ENCODE peak calls at places on chromosomes 7 and 10, in eight cellular contexts. One of them, this sample, is unnamed. For H3K27me3, the result is how much of the 10 kb centered on the place peaks cover.

GRCh38 chr10:12659706-12660105 is 310.4 kb downstream of the CAMK1D start:
- DNase-seq in Panc1: no peak
- DNase-seq in cardiac muscle cell: no peak
- DNase-seq in sigmoid colon: no peak
- DNase-seq in transverse colon: no peak
- DNase-seq in heart right ventricle: no peak
- DNase-seq in neuronal stem cell: no peak
- DNase-seq in colonic mucosa: no peak
- DNase-seq in this sample: no peak

GRCh38 chr7:144834516-144835165 is 1.2 kb downstream of the TPK1 start:
- DNase-seq in Panc1: no peak
- DNase-seq in cardiac muscle cell: no peak
- DNase-seq in sigmoid colon: peak
- DNase-seq in transverse colon: peak
- DNase-seq in heart right ventricle: peak
- DNase-seq in neuronal stem cell: no peak
- DNase-seq in colonic mucosa: peak
- DNase-seq in this sample: peak

GRCh38 chr7:13197501-13197900 is 510.1 kb downstream of the ARL4A start:
- DNase-seq in Panc1: no peak
- DNase-seq in cardiac muscle cell: no peak
- DNase-seq in sigmoid colon: no peak
- DNase-seq in transverse colon: no peak
- DNase-seq in heart right ventricle: no peak
- DNase-seq in neuronal stem cell: no peak
- DNase-seq in colonic mucosa: no peak
- DNase-seq in this sample: no peak

GRCh38 chr10:43160919-43161251 is 22.6 kb downstream of the CSGALNACT2 start:
- DNase-seq in Panc1: no peak
- DNase-seq in cardiac muscle cell: no peak
- DNase-seq in sigmoid colon: no peak
- DNase-seq in transverse colon: no peak
- DNase-seq in heart right ventricle: no peak
- DNase-seq in neuronal stem cell: no peak
- DNase-seq in colonic mucosa: no peak
- DNase-seq in this sample: no peak

GRCh38 chr10:48501806-48502771 is 102.8 kb downstream of the ARHGAP22 start:
- DNase-seq in Panc1: no peak
- DNase-seq in cardiac muscle cell: peak
- DNase-seq in sigmoid colon: peak
- DNase-seq in transverse colon: no peak
- DNase-seq in heart right ventricle: no peak
- DNase-seq in neuronal stem cell: no peak
- DNase-seq in colonic mucosa: peak
- DNase-seq in this sample: no peak

GRCh38 chr7:51366172-51366728 is 49.6 kb upstream of the COBL start:
- DNase-seq in Panc1: no peak
- DNase-seq in cardiac muscle cell: no peak
- DNase-seq in sigmoid colon: no peak
- DNase-seq in transverse colon: no peak
- DNase-seq in heart right ventricle: no peak
- DNase-seq in neuronal stem cell: no peak
- DNase-seq in colonic mucosa: no peak
- DNase-seq in this sample: no peak

GRCh38 chr7:131052285-131052942 is 275.3 kb upstream of the MKLN1 start:
- DNase-seq in Panc1: no peak
- DNase-seq in cardiac muscle cell: no peak
- DNase-seq in sigmoid colon: no peak
- DNase-seq in transverse colon: no peak
- DNase-seq in heart right ventricle: no peak
- DNase-seq in neuronal stem cell: no peak
- DNase-seq in colonic mucosa: no peak
- DNase-seq in this sample: no peak

GRCh38 chr10:30433286-30433778 is 652 bp upstream of the MAP3K8 start:
- DNase-seq in Panc1: no peak
- DNase-seq in cardiac muscle cell: peak
- DNase-seq in sigmoid colon: peak
- DNase-seq in transverse colon: peak
- DNase-seq in heart right ventricle: peak
- DNase-seq in neuronal stem cell: peak
- DNase-seq in colonic mucosa: peak
- DNase-seq in this sample: peak

GRCh38 chr10:46312953-46313352 is 26.2 kb downstream of the ANTXRL start:
- DNase-seq in Panc1: no peak
- DNase-seq in cardiac muscle cell: no peak
- DNase-seq in sigmoid colon: peak
- DNase-seq in transverse colon: no peak
- DNase-seq in heart right ventricle: no peak
- DNase-seq in neuronal stem cell: no peak
- DNase-seq in colonic mucosa: no peak
- DNase-seq in this sample: no peak

GRCh38 chr7:66281678-66282593 is 76.8 kb downstream of the TPST1 start:
- DNase-seq in Panc1: no peak
- DNase-seq in cardiac muscle cell: no peak
- DNase-seq in sigmoid colon: peak
- DNase-seq in transverse colon: no peak
- DNase-seq in heart right ventricle: peak
- DNase-seq in neuronal stem cell: no peak
- DNase-seq in colonic mucosa: no peak
- DNase-seq in this sample: peak

GRCh38 chr7:54967384-54967783 is 51.4 kb upstream of the EGFR start:
- DNase-seq in Panc1: peak
- DNase-seq in cardiac muscle cell: no peak
- DNase-seq in sigmoid colon: no peak
- DNase-seq in transverse colon: no peak
- DNase-seq in heart right ventricle: no peak
- DNase-seq in neuronal stem cell: no peak
- DNase-seq in colonic mucosa: no peak
- DNase-seq in this sample: no peak

GRCh38 chr10:25175527-25176420 is 973 bp downstream of the GPR158 start:
- DNase-seq in Panc1: no peak
- DNase-seq in cardiac muscle cell: peak
- DNase-seq in sigmoid colon: no peak
- DNase-seq in transverse colon: peak
- DNase-seq in heart right ventricle: no peak
- DNase-seq in neuronal stem cell: peak
- DNase-seq in colonic mucosa: no peak
- DNase-seq in this sample: no peak

GRCh38 chr10:77431209-77431611 is 206.4 kb downstream of the KCNMA1 start:
- DNase-seq in Panc1: no peak
- DNase-seq in cardiac muscle cell: no peak
- DNase-seq in sigmoid colon: no peak
- DNase-seq in transverse colon: no peak
- DNase-seq in heart right ventricle: no peak
- DNase-seq in neuronal stem cell: no peak
- DNase-seq in colonic mucosa: no peak
- DNase-seq in this sample: no peak

GRCh38 chr7:82209200-82209599 is 234.4 kb downstream of the CACNA2D1 start:
- DNase-seq in Panc1: no peak
- DNase-seq in cardiac muscle cell: no peak
- DNase-seq in sigmoid colon: no peak
- DNase-seq in transverse colon: no peak
- DNase-seq in heart right ventricle: no peak
- DNase-seq in neuronal stem cell: no peak
- DNase-seq in colonic mucosa: no peak
- DNase-seq in this sample: no peak

GRCh38 chr7:31137234-31137633 is 85.1 kb downstream of the ADCYAP1R1 start:
- DNase-seq in Panc1: no peak
- DNase-seq in cardiac muscle cell: no peak
- DNase-seq in sigmoid colon: no peak
- DNase-seq in transverse colon: no peak
- DNase-seq in heart right ventricle: no peak
- DNase-seq in neuronal stem cell: no peak
- DNase-seq in colonic mucosa: no peak
- DNase-seq in this sample: no peak

GRCh38 chr7:11551470-11551869 is 280.5 kb downstream of the THSD7A start:
- DNase-seq in Panc1: no peak
- DNase-seq in cardiac muscle cell: no peak
- DNase-seq in sigmoid colon: no peak
- DNase-seq in transverse colon: no peak
- DNase-seq in heart right ventricle: no peak
- DNase-seq in neuronal stem cell: no peak
- DNase-seq in colonic mucosa: no peak
- DNase-seq in this sample: no peak
- H3K4me3 ChIP-seq in Panc1: no peak
- H3K4me3 ChIP-seq in cardiac muscle cell: no peak
- H3K4me3 ChIP-seq in sigmoid colon: no peak
- H3K4me3 ChIP-seq in transverse colon: no peak
- H3K4me3 ChIP-seq in heart right ventricle: no peak
- H3K4me3 ChIP-seq in neuronal stem cell: no peak
- H3K4me3 ChIP-seq in colonic mucosa: no peak
- H3K4me3 ChIP-seq in this sample: no peak

GRCh38 chr7:151260471-151260870 is 12.0 kb upstream of the SMARCD3 start:
- DNase-seq in Panc1: no peak
- DNase-seq in cardiac muscle cell: no peak
- DNase-seq in sigmoid colon: no peak
- DNase-seq in transverse colon: no peak
- DNase-seq in heart right ventricle: no peak
- DNase-seq in neuronal stem cell: no peak
- DNase-seq in colonic mucosa: no peak
- DNase-seq in this sample: no peak

GRCh38 chr7:151264615-151265014 is 16.1 kb upstream of the SMARCD3 start:
- DNase-seq in Panc1: no peak
- DNase-seq in cardiac muscle cell: no peak
- DNase-seq in sigmoid colon: peak
- DNase-seq in transverse colon: no peak
- DNase-seq in heart right ventricle: no peak
- DNase-seq in neuronal stem cell: no peak
- DNase-seq in colonic mucosa: no peak
- DNase-seq in this sample: no peak

GRCh38 chr7:151257990-151258389 is 9.5 kb upstream of the SMARCD3 start:
- DNase-seq in Panc1: no peak
- DNase-seq in cardiac muscle cell: no peak
- DNase-seq in sigmoid colon: no peak
- DNase-seq in transverse colon: no peak
- DNase-seq in heart right ventricle: no peak
- DNase-seq in neuronal stem cell: no peak
- DNase-seq in colonic mucosa: no peak
- DNase-seq in this sample: no peak

GRCh38 chr7:151261534-151261933 is 13.0 kb upstream of the SMARCD3 start:
- DNase-seq in Panc1: no peak
- DNase-seq in cardiac muscle cell: no peak
- DNase-seq in sigmoid colon: no peak
- DNase-seq in transverse colon: no peak
- DNase-seq in heart right ventricle: no peak
- DNase-seq in neuronal stem cell: no peak
- DNase-seq in colonic mucosa: no peak
- DNase-seq in this sample: peak

DNA sequence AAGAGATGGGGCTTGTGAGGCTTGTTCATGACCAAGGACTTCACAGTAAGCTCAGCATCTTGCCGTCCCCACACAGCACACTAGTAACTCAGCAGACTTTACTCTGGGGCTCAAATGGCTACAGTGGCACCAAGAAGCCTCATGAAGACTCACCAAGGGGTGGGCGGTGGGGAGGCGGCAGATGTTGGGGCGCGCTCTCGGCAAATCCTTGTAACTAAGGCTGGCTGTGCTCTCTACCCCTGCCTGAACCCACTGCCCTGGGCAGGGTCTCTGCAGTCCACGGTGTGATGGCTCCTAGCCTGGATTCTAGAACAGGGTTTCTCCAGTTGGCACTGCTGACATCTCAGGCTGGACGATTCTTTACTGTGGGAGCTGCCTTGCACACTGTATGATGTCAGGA is 12.4 kb upstream of the SMARCD3 start:
- DNase-seq in Panc1: no peak
- DNase-seq in cardiac muscle cell: no peak
- DNase-seq in sigmoid colon: no peak
- DNase-seq in transverse colon: no peak
- DNase-seq in heart right ventricle: no peak
- DNase-seq in neuronal stem cell: no peak
- DNase-seq in colonic mucosa: no peak
- DNase-seq in this sample: no peak
- H3K27me3 ChIP-seq in Panc1: under half
- H3K27me3 ChIP-seq in cardiac muscle cell: under half
- H3K27me3 ChIP-seq in sigmoid colon: under half
- H3K27me3 ChIP-seq in transverse colon: under half
- H3K27me3 ChIP-seq in heart right ventricle: under half
- H3K27me3 ChIP-seq in neuronal stem cell: under half
- H3K27me3 ChIP-seq in colonic mucosa: under half
- H3K27me3 ChIP-seq in this sample: under half

DNA sequence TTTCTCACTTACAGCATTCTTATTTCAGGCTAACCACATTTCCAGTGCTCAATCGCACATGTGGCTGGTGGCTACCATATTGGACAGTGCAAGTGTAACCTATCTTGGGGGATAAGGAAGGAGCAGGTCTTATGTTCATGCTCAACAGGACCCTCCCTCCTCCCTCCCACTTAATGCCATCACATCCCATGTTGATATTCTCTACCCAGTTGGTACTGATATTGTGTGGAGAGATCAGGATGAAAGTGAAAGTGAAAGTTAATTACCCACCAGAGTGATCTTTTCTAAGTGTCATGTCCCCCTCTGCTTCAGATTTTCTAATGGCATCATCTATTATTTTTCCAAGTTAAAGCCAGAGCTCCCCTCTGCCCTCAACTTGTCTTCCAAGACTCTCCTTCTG is 91.6 kb downstream of the BMPER start:
- DNase-seq in Panc1: no peak
- DNase-seq in cardiac muscle cell: no peak
- DNase-seq in sigmoid colon: no peak
- DNase-seq in transverse colon: no peak
- DNase-seq in heart right ventricle: no peak
- DNase-seq in neuronal stem cell: no peak
- DNase-seq in colonic mucosa: no peak
- DNase-seq in this sample: no peak
- H3K4me3 ChIP-seq in Panc1: no peak
- H3K4me3 ChIP-seq in cardiac muscle cell: no peak
- H3K4me3 ChIP-seq in sigmoid colon: no peak
- H3K4me3 ChIP-seq in transverse colon: no peak
- H3K4me3 ChIP-seq in heart right ventricle: no peak
- H3K4me3 ChIP-seq in neuronal stem cell: no peak
- H3K4me3 ChIP-seq in colonic mucosa: no peak
- H3K4me3 ChIP-seq in this sample: no peak

GRCh38 chr7:106959753-106960152 is 84.8 kb upstream of the PRKAR2B start:
- DNase-seq in Panc1: no peak
- DNase-seq in cardiac muscle cell: peak
- DNase-seq in sigmoid colon: no peak
- DNase-seq in transverse colon: no peak
- DNase-seq in heart right ventricle: no peak
- DNase-seq in neuronal stem cell: no peak
- DNase-seq in colonic mucosa: no peak
- DNase-seq in this sample: peak

GRCh38 chr7:106957766-106958165 is 86.7 kb upstream of the PRKAR2B start:
- DNase-seq in Panc1: no peak
- DNase-seq in cardiac muscle cell: no peak
- DNase-seq in sigmoid colon: no peak
- DNase-seq in transverse colon: no peak
- DNase-seq in heart right ventricle: peak
- DNase-seq in neuronal stem cell: no peak
- DNase-seq in colonic mucosa: no peak
- DNase-seq in this sample: peak

GRCh38 chr7:106964455-106964854 is 80.0 kb upstream of the PRKAR2B start:
- DNase-seq in Panc1: no peak
- DNase-seq in cardiac muscle cell: no peak
- DNase-seq in sigmoid colon: no peak
- DNase-seq in transverse colon: no peak
- DNase-seq in heart right ventricle: no peak
- DNase-seq in neuronal stem cell: no peak
- DNase-seq in colonic mucosa: no peak
- DNase-seq in this sample: no peak

GRCh38 chr7:106966121-106966520 is 78.4 kb upstream of the PRKAR2B start:
- DNase-seq in Panc1: no peak
- DNase-seq in cardiac muscle cell: no peak
- DNase-seq in sigmoid colon: no peak
- DNase-seq in transverse colon: no peak
- DNase-seq in heart right ventricle: no peak
- DNase-seq in neuronal stem cell: no peak
- DNase-seq in colonic mucosa: no peak
- DNase-seq in this sample: no peak

GRCh38 chr7:106962751-106963150 is 81.8 kb upstream of the PRKAR2B start:
- DNase-seq in Panc1: no peak
- DNase-seq in cardiac muscle cell: no peak
- DNase-seq in sigmoid colon: no peak
- DNase-seq in transverse colon: no peak
- DNase-seq in heart right ventricle: no peak
- DNase-seq in neuronal stem cell: no peak
- DNase-seq in colonic mucosa: no peak
- DNase-seq in this sample: no peak
- H3K27me3 ChIP-seq in Panc1: under half
- H3K27me3 ChIP-seq in cardiac muscle cell: under half
- H3K27me3 ChIP-seq in sigmoid colon: under half
- H3K27me3 ChIP-seq in transverse colon: under half
- H3K27me3 ChIP-seq in heart right ventricle: under half
- H3K27me3 ChIP-seq in neuronal stem cell: under half
- H3K27me3 ChIP-seq in colonic mucosa: under half
- H3K27me3 ChIP-seq in this sample: under half